ENCODE peak calls at places on chromosomes 16 and 17, in six cellular contexts. U is HFF-Myc, V is skeletal muscle cell, Q is brain microvascular endothelial cell, I is AG10803, D is PC-3. F is an unnamed sample.
A peak's percentile ranks its signal among the peaks of the same experiment; 100 is the strongest.

GRCh38 chr16:27429981-27430441 is 28.0 kb downstream of the IL21R start:
- DNase-seq in D (no peak), Q (no peak), V (no peak), I (no peak), U (no peak), F (no peak)

GRCh38 chr17:1110524-1110843 is 69.3 kb downstream of the ABR start:
- DNase-seq in I (no peak), V (no peak), D (no peak), Q (no peak), U (no peak), F (no peak)

GRCh38 chr17:73480740-73481139 is 163.5 kb downstream of the SDK2 start:
- DNase-seq in U (no peak), Q (peak; percentile 3), I (no peak), D (no peak), V (no peak), F (no peak)

GRCh38 chr17:44022246-44022645 is 7.5 kb upstream of the TMEM101 start:
- DNase-seq in I (no peak), U (no peak), Q (no peak), V (no peak), D (no peak), F (no peak)

GRCh38 chr17:410674-411401 is 58.2 kb upstream of the RPH3AL start:
- DNase-seq in U (peak; percentile 2), Q (no peak), V (no peak), D (no peak), I (peak; percentile 36), F (no peak)

GRCh38 chr17:76307299-76307965 is 644 bp downstream of the QRICH2 start:
- DNase-seq in Q (no peak), U (no peak), I (no peak), V (no peak), D (no peak), F (no peak)

GRCh38 chr17:9052921-9053320 is 31.6 kb downstream of the NTN1 start:
- DNase-seq in U (no peak), I (peak; percentile 20), V (no peak), D (no peak), Q (no peak), F (no peak)

GRCh38 chr16:71467810-71468209 is 5.8 kb upstream of the ZNF23 start:
- DNase-seq in D (peak; percentile 40), I (no peak), Q (no peak), V (no peak), U (no peak), F (no peak)

GRCh38 chr16:8956265-8957060 is 7.2 kb downstream of the USP7 start:
- DNase-seq in U (no peak), D (no peak), I (no peak), Q (no peak), V (no peak), F (no peak)

GRCh38 chr16:4115209-4115940 is 867 bp downstream of the ADCY9 start:
- DNase-seq in V (peak; percentile 38), U (no peak), Q (peak; percentile 52), D (peak; percentile 33), I (peak; percentile 72), F (no peak)

GRCh38 chr17:74005790-74006189 is 197.7 kb upstream of the RPL38 start:
- DNase-seq in Q (no peak), I (no peak), U (no peak), V (no peak), D (no peak), F (no peak)

GRCh38 chr16:20734056-20734455 is 7.6 kb downstream of the THUMPD1 start:
- DNase-seq in Q (no peak), U (no peak), V (no peak), I (no peak), D (no peak), F (no peak)
- H3K4me3 ChIP-seq in Q (no peak overlapping the region), U (no peak overlapping the region), V (no peak overlapping the region), I (no peak overlapping the region), D (no peak overlapping the region), F (no peak overlapping the region)

GRCh38 chr17:50561796-50562195 is 1.3 kb downstream of the CACNA1G start:
- DNase-seq in D (no peak), Q (no peak), I (no peak), U (no peak), V (no peak), F (no peak)

GRCh38 chr17:50563095-50563511 is 2.6 kb downstream of the CACNA1G start:
- DNase-seq in V (no peak), U (no peak), Q (no peak), D (no peak), I (no peak), F (no peak)

GRCh38 chr17:50560185-50560824 is at the start of gene CACNA1G:
- DNase-seq in U (peak; percentile 46), D (peak; percentile 88), Q (peak; percentile 75), I (peak; percentile 77), V (peak; percentile 36), F (no peak)

GRCh38 chr17:50560931-50561750 is 626 bp downstream of the CACNA1G start:
- DNase-seq in U (no peak), I (no peak), D (no peak), Q (no peak), V (no peak), F (no peak)

DNA sequence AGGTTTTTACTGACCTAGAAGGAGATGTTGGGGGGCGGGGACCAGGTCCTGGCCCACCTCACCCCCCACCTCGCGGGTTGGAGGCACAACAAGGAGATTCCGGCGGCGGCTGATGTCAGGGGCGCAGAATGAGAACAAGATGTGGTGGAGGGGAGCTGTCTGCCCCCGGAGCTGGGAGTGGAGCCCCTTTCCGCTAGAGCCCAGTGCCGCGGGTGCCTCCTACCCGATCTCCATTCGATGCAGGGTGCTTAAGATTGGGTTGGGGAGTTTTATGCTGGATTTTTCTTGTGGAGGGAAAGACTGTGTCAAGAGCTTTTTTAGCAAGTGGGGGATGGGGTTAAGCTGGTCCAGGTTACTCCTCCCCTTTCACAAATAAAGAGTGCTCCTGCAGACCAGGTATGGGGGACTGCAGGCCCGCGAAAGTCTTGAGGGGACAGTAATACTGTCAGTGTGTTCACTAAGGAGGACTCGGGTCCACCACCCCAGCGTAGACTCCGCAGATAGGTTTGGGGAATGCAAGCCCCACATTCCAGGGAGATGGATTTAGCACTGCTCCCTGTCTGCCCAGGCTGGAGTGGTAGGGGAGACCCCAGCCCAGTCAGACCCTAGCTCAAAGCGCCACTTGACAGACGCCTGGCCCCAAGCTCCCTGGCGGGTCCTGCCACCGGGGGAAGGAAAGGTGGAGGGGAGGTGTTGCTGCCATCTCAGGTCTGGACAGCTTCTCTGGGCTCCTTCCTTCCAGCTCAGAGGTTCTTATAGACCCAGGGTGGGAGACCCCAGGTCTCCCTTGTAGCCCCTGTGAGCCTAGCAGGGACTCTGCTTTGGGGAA is 2.0 kb downstream of the CACNA1G start:
- DNase-seq in U (no peak), I (no peak), V (no peak), Q (no peak), D (no peak), F (no peak)
- H3K4me3 ChIP-seq in U (peak overlapping the region; percentile 15), I (no peak overlapping the region), V (no peak overlapping the region), Q (no peak overlapping the region), D (no peak overlapping the region), F (no peak overlapping the region)

DNA sequence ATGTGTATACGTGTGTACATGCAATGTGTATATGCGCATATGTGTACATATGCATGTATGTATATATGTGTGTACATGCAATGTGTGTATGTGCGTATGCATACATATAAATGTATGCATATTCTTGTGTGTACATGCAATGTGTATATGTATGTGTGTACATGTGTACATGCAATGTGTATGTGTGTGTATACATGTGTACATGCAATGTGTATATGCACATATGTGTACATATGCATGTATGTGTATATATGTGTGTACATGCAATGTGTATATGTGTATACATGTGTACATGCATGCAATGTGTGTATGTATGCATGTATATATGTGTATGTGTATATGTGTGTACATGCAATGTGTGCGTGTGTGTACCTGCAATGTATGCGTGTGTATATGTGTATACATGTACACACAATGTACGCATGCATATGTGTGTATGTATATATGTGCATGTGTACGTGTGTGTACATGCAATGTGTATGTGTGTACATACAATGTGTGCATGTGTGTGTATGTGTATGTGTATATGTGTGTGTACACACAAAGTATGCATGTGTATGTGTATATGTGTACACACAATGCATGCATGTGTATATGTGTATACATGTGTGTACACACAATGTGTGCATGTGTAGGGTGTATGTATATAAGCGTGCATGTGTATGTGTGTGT is 167.7 kb downstream of the SHISA9 start:
- DNase-seq in U (no peak), V (no peak), Q (no peak), I (no peak), D (no peak), F (no peak)
- H3K4me3 ChIP-seq in U (no peak overlapping the region), V (no peak overlapping the region), Q (no peak overlapping the region), I (no peak overlapping the region), D (no peak overlapping the region), F (no peak overlapping the region)

GRCh38 chr16:23829454-23829853 is 6.3 kb upstream of the PRKCB start:
- DNase-seq in D (no peak), V (no peak), U (no peak), I (no peak), Q (no peak), F (no peak)

GRCh38 chr16:23823475-23824407 is 12.0 kb upstream of the PRKCB start:
- DNase-seq in U (no peak), I (no peak), D (no peak), Q (no peak), V (no peak), F (no peak)

GRCh38 chr16:23824909-23825308 is 10.9 kb upstream of the PRKCB start:
- DNase-seq in I (no peak), Q (no peak), U (no peak), V (no peak), D (no peak), F (no peak)

GRCh38 chr16:23827245-23827543 is 8.6 kb upstream of the PRKCB start:
- DNase-seq in D (no peak), U (no peak), Q (no peak), V (no peak), I (no peak), F (no peak)

GRCh38 chr16:23826528-23827244 is 9.1 kb upstream of the PRKCB start:
- DNase-seq in U (no peak), V (no peak), Q (no peak), D (no peak), I (no peak), F (no peak)
- H3K4me3 ChIP-seq in U (no peak overlapping the region), V (no peak overlapping the region), Q (no peak overlapping the region), D (no peak overlapping the region), I (no peak overlapping the region), F (no peak overlapping the region)

F was measured in astrocyte of the cerebellum.